ENCODE peak calls at places on chromosomes 6 and 20, in eight cellular contexts. B, M, P, T, N, V, K and D are unnamed samples.

GRCh38 chr20:46283426-46283825 is 24.9 kb downstream of the CDH22 start:
- DNase-seq in P (no peak), M (peak; percentile 30), N (no peak), V (no peak), K (no peak), T (no peak), B (no peak), D (no peak)

GRCh38 chr6:100311707-100312266 is 152.9 kb downstream of the SIM1 start:
- DNase-seq in M (peak; percentile 26), B (no peak), V (no peak), T (no peak), K (no peak), N (no peak), P (no peak), D (no peak)

GRCh38 chr20:36737183-36737499 is 8.7 kb downstream of the NDRG3 start:
- DNase-seq in T (no peak), N (no peak), P (no peak), V (no peak), K (no peak), M (no peak), B (no peak), D (no peak)

GRCh38 chr20:57899554-57899953 is 189.7 kb upstream of the PMEPA1 start:
- DNase-seq in P (no peak), V (no peak), M (no peak), B (no peak), K (no peak), T (no peak), N (peak; percentile 38), D (no peak)

GRCh38 chr6:26501482-26501986 is 1.4 kb downstream of the BTN1A1 start:
- DNase-seq in P (no peak), B (no peak), K (peak; percentile 32), T (no peak), V (peak; percentile 21), N (peak; percentile 64), M (no peak), D (no peak)

GRCh38 chr6:45880139-45880538 is 135.5 kb downstream of the CLIC5 start:
- DNase-seq in K (no peak), V (no peak), P (no peak), T (peak; percentile 13), N (no peak), B (no peak), M (no peak), D (no peak)

GRCh38 chr6:37936909-37937308 is 117.4 kb downstream of the ZFAND3 start:
- DNase-seq in T (no peak), K (no peak), N (no peak), M (no peak), B (no peak), V (no peak), P (no peak), D (no peak)

GRCh38 chr20:7650481-7650880 is 289.8 kb downstream of the HAO1 start:
- DNase-seq in M (no peak), V (no peak), B (no peak), T (peak; percentile 84), P (no peak), N (no peak), K (peak; percentile 34), D (no peak)

GRCh38 chr20:11965602-11966001 is 47.9 kb downstream of the BTBD3 start:
- DNase-seq in M (peak; percentile 4), B (no peak), P (no peak), V (no peak), N (no peak), K (no peak), T (no peak), D (no peak)

GRCh38 chr20:23349338-23350006 is 1.1 kb upstream of the NXT1 start:
- DNase-seq in T (no peak), K (no peak), P (no peak), B (no peak), M (no peak), N (no peak), V (no peak), D (no peak)

GRCh38 chr6:119328254-119328653 is 21.3 kb downstream of the MAN1A1 start:
- DNase-seq in K (no peak), B (no peak), M (no peak), P (no peak), N (no peak), T (no peak), V (no peak), D (no peak)

GRCh38 chr6:35461270-35461669 is 6.9 kb upstream of the RPL10A start:
- DNase-seq in T (no peak), P (no peak), N (no peak), B (no peak), M (no peak), K (no peak), V (no peak), D (no peak)

GRCh38 chr6:2632368-2632767 is 118.4 kb downstream of the MYLK4 start:
- DNase-seq in V (no peak), K (peak; percentile 62), M (no peak), B (no peak), P (no peak), T (no peak), N (no peak), D (no peak)

GRCh38 chr6:167399051-167399387 is 74.1 kb downstream of the TTLL2 start:
- DNase-seq in B (no peak), M (no peak), V (no peak), N (no peak), P (no peak), K (no peak), T (no peak), D (no peak)